ENCODE peak calls at places on chromosome 3, in seven cellular contexts. One of them, this sample, is unnamed.

GRCh38 chr3:122786067-122786466 is 7.6 kb downstream of the HSPBAP1 start:
- DNase-seq in activated T-cell treated with anti-CD3 and anti-CD28 coated beads, Interleukin-2, amount 50 U/mL, for 72 hours: no peak
- DNase-seq in COR-L47: no peak
- DNase-seq in astrocyte of the hippocampus: peak; percentile 80
- DNase-seq in stimulated activated CD8-positive, alpha-beta memory T cell treated with anti-CD3 and anti-CD28 coated beads, Interleukin-12 subunit alpha, Interleukin-12 subunit beta, amount 100 ng/mL, for 1 hour: no peak
- DNase-seq in CD4-positive, alpha-beta T cell: no peak
- DNase-seq in RPMI8226: no peak
- DNase-seq in this sample: no peak

GRCh38 chr3:61239871-61240270 is 11.4 kb downstream of the FHIT start:
- DNase-seq in activated T-cell treated with anti-CD3 and anti-CD28 coated beads, Interleukin-2, amount 50 U/mL, for 72 hours: no peak
- DNase-seq in COR-L47: no peak
- DNase-seq in astrocyte of the hippocampus: no peak
- DNase-seq in stimulated activated CD8-positive, alpha-beta memory T cell treated with anti-CD3 and anti-CD28 coated beads, Interleukin-12 subunit alpha, Interleukin-12 subunit beta, amount 100 ng/mL, for 1 hour: no peak
- DNase-seq in CD4-positive, alpha-beta T cell: no peak
- DNase-seq in RPMI8226: no peak
- DNase-seq in this sample: no peak

GRCh38 chr3:46405301-46406079 is 1.4 kb downstream of the CCR5AS start:
- DNase-seq in activated T-cell treated with anti-CD3 and anti-CD28 coated beads, Interleukin-2, amount 50 U/mL, for 72 hours: no peak
- DNase-seq in COR-L47: no peak
- DNase-seq in astrocyte of the hippocampus: no peak
- DNase-seq in stimulated activated CD8-positive, alpha-beta memory T cell treated with anti-CD3 and anti-CD28 coated beads, Interleukin-12 subunit alpha, Interleukin-12 subunit beta, amount 100 ng/mL, for 1 hour: no peak
- DNase-seq in CD4-positive, alpha-beta T cell: no peak
- DNase-seq in RPMI8226: no peak
- DNase-seq in this sample: no peak

GRCh38 chr3:120462409-120462959 is 11.7 kb upstream of the FSTL1 start:
- DNase-seq in activated T-cell treated with anti-CD3 and anti-CD28 coated beads, Interleukin-2, amount 50 U/mL, for 72 hours: no peak
- DNase-seq in COR-L47: no peak
- DNase-seq in astrocyte of the hippocampus: no peak
- DNase-seq in stimulated activated CD8-positive, alpha-beta memory T cell treated with anti-CD3 and anti-CD28 coated beads, Interleukin-12 subunit alpha, Interleukin-12 subunit beta, amount 100 ng/mL, for 1 hour: no peak
- DNase-seq in CD4-positive, alpha-beta T cell: no peak
- DNase-seq in RPMI8226: no peak
- DNase-seq in this sample: no peak

GRCh38 chr3:194906970-194907629 is 221.4 kb downstream of the FAM43A start:
- DNase-seq in activated T-cell treated with anti-CD3 and anti-CD28 coated beads, Interleukin-2, amount 50 U/mL, for 72 hours: no peak
- DNase-seq in COR-L47: no peak
- DNase-seq in astrocyte of the hippocampus: peak; percentile 11
- DNase-seq in stimulated activated CD8-positive, alpha-beta memory T cell treated with anti-CD3 and anti-CD28 coated beads, Interleukin-12 subunit alpha, Interleukin-12 subunit beta, amount 100 ng/mL, for 1 hour: no peak
- DNase-seq in CD4-positive, alpha-beta T cell: no peak
- DNase-seq in RPMI8226: no peak
- DNase-seq in this sample: no peak

GRCh38 chr3:24100694-24101402 is 155.8 kb downstream of the NR1D2 start:
- DNase-seq in activated T-cell treated with anti-CD3 and anti-CD28 coated beads, Interleukin-2, amount 50 U/mL, for 72 hours: no peak
- DNase-seq in COR-L47: no peak
- DNase-seq in astrocyte of the hippocampus: no peak
- DNase-seq in stimulated activated CD8-positive, alpha-beta memory T cell treated with anti-CD3 and anti-CD28 coated beads, Interleukin-12 subunit alpha, Interleukin-12 subunit beta, amount 100 ng/mL, for 1 hour: no peak
- DNase-seq in CD4-positive, alpha-beta T cell: no peak
- DNase-seq in RPMI8226: no peak
- DNase-seq in this sample: no peak

GRCh38 chr3:53921296-53921695 is 29.6 kb upstream of the SELENOK start:
- DNase-seq in activated T-cell treated with anti-CD3 and anti-CD28 coated beads, Interleukin-2, amount 50 U/mL, for 72 hours: peak; percentile 4
- DNase-seq in COR-L47: no peak
- DNase-seq in astrocyte of the hippocampus: no peak
- DNase-seq in stimulated activated CD8-positive, alpha-beta memory T cell treated with anti-CD3 and anti-CD28 coated beads, Interleukin-12 subunit alpha, Interleukin-12 subunit beta, amount 100 ng/mL, for 1 hour: no peak
- DNase-seq in CD4-positive, alpha-beta T cell: no peak
- DNase-seq in RPMI8226: peak; percentile 9
- DNase-seq in this sample: peak; percentile 12

GRCh38 chr3:184788751-184789150 is 23.2 kb upstream of the VPS8 start:
- DNase-seq in activated T-cell treated with anti-CD3 and anti-CD28 coated beads, Interleukin-2, amount 50 U/mL, for 72 hours: no peak
- DNase-seq in COR-L47: no peak
- DNase-seq in astrocyte of the hippocampus: peak; percentile 72
- DNase-seq in stimulated activated CD8-positive, alpha-beta memory T cell treated with anti-CD3 and anti-CD28 coated beads, Interleukin-12 subunit alpha, Interleukin-12 subunit beta, amount 100 ng/mL, for 1 hour: no peak
- DNase-seq in CD4-positive, alpha-beta T cell: no peak
- DNase-seq in RPMI8226: no peak
- DNase-seq in this sample: no peak

GRCh38 chr3:49781415-49782199 is 4.7 kb downstream of the IP6K1 start:
- DNase-seq in activated T-cell treated with anti-CD3 and anti-CD28 coated beads, Interleukin-2, amount 50 U/mL, for 72 hours: no peak
- DNase-seq in COR-L47: no peak
- DNase-seq in astrocyte of the hippocampus: no peak
- DNase-seq in stimulated activated CD8-positive, alpha-beta memory T cell treated with anti-CD3 and anti-CD28 coated beads, Interleukin-12 subunit alpha, Interleukin-12 subunit beta, amount 100 ng/mL, for 1 hour: no peak
- DNase-seq in CD4-positive, alpha-beta T cell: no peak
- DNase-seq in RPMI8226: no peak
- DNase-seq in this sample: no peak

This sample was measured in OCI-LY7.